ENCODE peak calls at places on chromosomes 5 and 9, in seven cellular contexts. One of them, this sample, is unnamed.

GRCh38 chr9:91589101-91589553 is 165.5 kb upstream of the NFIL3 start:
- DNase-seq in neuronal stem cell: no peak
- DNase-seq in neural progenitor cell: no peak
- DNase-seq in PC-3: no peak
- DNase-seq in GM12878: peak; percentile 1
- DNase-seq in MM.1S: no peak
- DNase-seq in GM23338: no peak
- DNase-seq in this sample: no peak

GRCh38 chr5:88145603-88146467 is 122.8 kb downstream of the TMEM161B start:
- DNase-seq in neuronal stem cell: peak; percentile 37
- DNase-seq in neural progenitor cell: peak; percentile 67
- DNase-seq in PC-3: no peak
- DNase-seq in GM12878: no peak
- DNase-seq in MM.1S: no peak
- DNase-seq in GM23338: peak; percentile 83
- DNase-seq in this sample: no peak

GRCh38 chr5:33260098-33260497 is 180.7 kb upstream of the TARS1 start:
- DNase-seq in neuronal stem cell: no peak
- DNase-seq in neural progenitor cell: no peak
- DNase-seq in PC-3: no peak
- DNase-seq in GM12878: no peak
- DNase-seq in MM.1S: no peak
- DNase-seq in GM23338: no peak
- DNase-seq in this sample: no peak

GRCh38 chr5:146475190-146475801 is 28.2 kb downstream of the TCERG1 start:
- DNase-seq in neuronal stem cell: no peak
- DNase-seq in neural progenitor cell: no peak
- DNase-seq in PC-3: peak; percentile 37
- DNase-seq in GM12878: no peak
- DNase-seq in MM.1S: no peak
- DNase-seq in GM23338: peak; percentile 11
- DNase-seq in this sample: peak; percentile 56

GRCh38 chr5:110590187-110590586 is 136.3 kb downstream of the TMEM232 start:
- DNase-seq in neuronal stem cell: no peak
- DNase-seq in neural progenitor cell: peak; percentile 40
- DNase-seq in PC-3: peak; percentile 52
- DNase-seq in GM12878: no peak
- DNase-seq in MM.1S: peak; percentile 41
- DNase-seq in GM23338: peak; percentile 64
- DNase-seq in this sample: peak; percentile 55

GRCh38 chr9:98132806-98133631 is 14.0 kb upstream of the TRIM14 start:
- DNase-seq in neuronal stem cell: peak; percentile 32
- DNase-seq in neural progenitor cell: peak; percentile 77
- DNase-seq in PC-3: no peak
- DNase-seq in GM12878: no peak
- DNase-seq in MM.1S: peak; percentile 51
- DNase-seq in GM23338: no peak
- DNase-seq in this sample: no peak

GRCh38 chr5:54570923-54571322 is 53.4 kb downstream of the SNX18 start:
- DNase-seq in neuronal stem cell: no peak
- DNase-seq in neural progenitor cell: no peak
- DNase-seq in PC-3: no peak
- DNase-seq in GM12878: no peak
- DNase-seq in MM.1S: no peak
- DNase-seq in GM23338: no peak
- DNase-seq in this sample: no peak

GRCh38 chr9:114155967-114156294 is 594 bp downstream of the COL27A1 start:
- DNase-seq in neuronal stem cell: no peak
- DNase-seq in neural progenitor cell: peak; percentile 75
- DNase-seq in PC-3: no peak
- DNase-seq in GM12878: no peak
- DNase-seq in MM.1S: no peak
- DNase-seq in GM23338: peak; percentile 63
- DNase-seq in this sample: no peak

GRCh38 chr9:116074658-116075057 is 78.9 kb upstream of the PAPPA start:
- DNase-seq in neuronal stem cell: no peak
- DNase-seq in neural progenitor cell: no peak
- DNase-seq in PC-3: peak; percentile 56
- DNase-seq in GM12878: no peak
- DNase-seq in MM.1S: no peak
- DNase-seq in GM23338: no peak
- DNase-seq in this sample: no peak

GRCh38 chr5:1253456-1254105 is 28.4 kb downstream of the SLC6A18 start:
- DNase-seq in neuronal stem cell: no peak
- DNase-seq in neural progenitor cell: no peak
- DNase-seq in PC-3: no peak
- DNase-seq in GM12878: no peak
- DNase-seq in MM.1S: no peak
- DNase-seq in GM23338: no peak
- DNase-seq in this sample: no peak

GRCh38 chr5:59416441-59416840 is 477.1 kb downstream of the PDE4D start:
- DNase-seq in neuronal stem cell: no peak
- DNase-seq in neural progenitor cell: no peak
- DNase-seq in PC-3: peak; percentile 32
- DNase-seq in GM12878: no peak
- DNase-seq in MM.1S: no peak
- DNase-seq in GM23338: no peak
- DNase-seq in this sample: no peak

GRCh38 chr9:110303136-110303535 is 34.5 kb downstream of the TXNDC8 start:
- DNase-seq in neuronal stem cell: no peak
- DNase-seq in neural progenitor cell: no peak
- DNase-seq in PC-3: no peak
- DNase-seq in GM12878: no peak
- DNase-seq in MM.1S: no peak
- DNase-seq in GM23338: no peak
- DNase-seq in this sample: no peak

GRCh38 chr5:58891971-58892343 is 309.1 kb downstream of the RAB3C start:
- DNase-seq in neuronal stem cell: no peak
- DNase-seq in neural progenitor cell: no peak
- DNase-seq in PC-3: no peak
- DNase-seq in GM12878: no peak
- DNase-seq in MM.1S: no peak
- DNase-seq in GM23338: no peak
- DNase-seq in this sample: no peak

GRCh38 chr5:81717221-81717620 is 33.7 kb downstream of the SSBP2 start:
- DNase-seq in neuronal stem cell: no peak
- DNase-seq in neural progenitor cell: no peak
- DNase-seq in PC-3: no peak
- DNase-seq in GM12878: no peak
- DNase-seq in MM.1S: no peak
- DNase-seq in GM23338: no peak
- DNase-seq in this sample: no peak

GRCh38 chr5:133400120-133400519 is 212.2 kb downstream of the FSTL4 start:
- DNase-seq in neuronal stem cell: no peak
- DNase-seq in neural progenitor cell: no peak
- DNase-seq in PC-3: no peak
- DNase-seq in GM12878: no peak
- DNase-seq in MM.1S: no peak
- DNase-seq in GM23338: no peak
- DNase-seq in this sample: no peak

GRCh38 chr9:115116620-115117284 is 1.2 kb downstream of the TNC start:
- DNase-seq in neuronal stem cell: no peak
- DNase-seq in neural progenitor cell: no peak
- DNase-seq in PC-3: peak; percentile 55
- DNase-seq in GM12878: no peak
- DNase-seq in MM.1S: no peak
- DNase-seq in GM23338: no peak
- DNase-seq in this sample: no peak

GRCh38 chr5:51810592-51810991 is 427.3 kb downstream of the ISL1 start:
- DNase-seq in neuronal stem cell: no peak
- DNase-seq in neural progenitor cell: no peak
- DNase-seq in PC-3: peak; percentile 88
- DNase-seq in GM12878: no peak
- DNase-seq in MM.1S: no peak
- DNase-seq in GM23338: no peak
- DNase-seq in this sample: no peak

GRCh38 chr9:21804791-21805190 is 2.4 kb downstream of the MTAP start:
- DNase-seq in neuronal stem cell: no peak
- DNase-seq in neural progenitor cell: no peak
- DNase-seq in PC-3: no peak
- DNase-seq in GM12878: no peak
- DNase-seq in MM.1S: no peak
- DNase-seq in GM23338: no peak
- DNase-seq in this sample: no peak
- H3K4me3 ChIP-seq in neuronal stem cell: no peak overlapping the region
- H3K4me3 ChIP-seq in neural progenitor cell: no peak overlapping the region
- H3K4me3 ChIP-seq in PC-3: peak overlapping the region; percentile 94
- H3K4me3 ChIP-seq in GM12878: no peak overlapping the region
- H3K4me3 ChIP-seq in MM.1S: no peak overlapping the region
- H3K4me3 ChIP-seq in GM23338: peak overlapping the region; percentile 94
- H3K4me3 ChIP-seq in this sample: peak overlapping the region; percentile 82

DNA sequence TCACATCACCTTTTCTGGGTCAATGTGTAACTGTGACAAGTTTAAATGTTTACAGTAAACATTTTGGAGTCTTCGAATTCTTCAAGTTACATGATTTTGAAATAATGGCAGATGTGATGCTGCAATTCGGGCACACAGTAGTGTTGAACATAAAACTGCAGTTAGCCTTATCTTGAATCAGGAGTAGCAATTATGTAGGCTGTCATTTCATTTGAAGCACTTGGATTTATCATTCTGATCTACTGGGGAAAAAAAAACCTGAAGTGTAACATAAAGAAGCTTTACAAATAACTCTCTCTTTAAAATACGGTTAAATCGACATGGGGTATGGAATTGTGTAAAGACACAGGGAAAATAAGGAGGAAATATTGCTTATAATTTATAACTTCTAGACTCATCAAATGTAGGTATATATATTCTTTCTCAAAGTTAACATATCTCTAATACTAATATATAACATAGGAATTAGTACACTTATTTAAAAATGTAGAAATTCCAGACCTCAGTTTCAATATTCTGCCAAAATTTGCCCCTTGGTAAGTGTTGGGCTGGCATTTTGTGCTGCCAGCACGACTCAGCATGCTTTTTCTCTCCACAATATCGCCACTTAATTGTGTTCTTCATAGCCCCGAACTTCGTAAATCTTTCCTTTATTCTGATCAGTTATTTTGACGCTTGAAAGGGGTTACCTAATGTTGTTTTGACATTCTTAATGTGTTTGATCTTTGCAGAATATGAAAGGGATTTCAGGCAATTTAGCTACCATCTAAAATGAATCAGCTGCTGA is 226.7 kb downstream of the PRR16 start:
- DNase-seq in neuronal stem cell: no peak
- DNase-seq in neural progenitor cell: no peak
- DNase-seq in PC-3: no peak
- DNase-seq in GM12878: no peak
- DNase-seq in MM.1S: no peak
- DNase-seq in GM23338: no peak
- DNase-seq in this sample: no peak
- H3K4me2 ChIP-seq in neuronal stem cell: no peak overlapping the region
- H3K4me2 ChIP-seq in neural progenitor cell: no peak overlapping the region
- H3K4me2 ChIP-seq in PC-3: no peak overlapping the region
- H3K4me2 ChIP-seq in GM12878: no peak overlapping the region
- H3K4me2 ChIP-seq in MM.1S: no peak overlapping the region
- H3K4me2 ChIP-seq in GM23338: peak overlapping the region; percentile 6
- H3K4me2 ChIP-seq in this sample: no peak overlapping the region

GRCh38 chr5:117803533-117803932 is 1184.8 kb downstream of the DTWD2 start:
- DNase-seq in neuronal stem cell: no peak
- DNase-seq in neural progenitor cell: no peak
- DNase-seq in PC-3: no peak
- DNase-seq in GM12878: no peak
- DNase-seq in MM.1S: no peak
- DNase-seq in GM23338: no peak
- DNase-seq in this sample: no peak

GRCh38 chr5:117809251-117809650 is 1179.1 kb downstream of the DTWD2 start:
- DNase-seq in neuronal stem cell: no peak
- DNase-seq in neural progenitor cell: no peak
- DNase-seq in PC-3: no peak
- DNase-seq in GM12878: no peak
- DNase-seq in MM.1S: no peak
- DNase-seq in GM23338: no peak
- DNase-seq in this sample: no peak

GRCh38 chr5:117800261-117800660 is 1188.1 kb downstream of the DTWD2 start:
- DNase-seq in neuronal stem cell: no peak
- DNase-seq in neural progenitor cell: no peak
- DNase-seq in PC-3: no peak
- DNase-seq in GM12878: no peak
- DNase-seq in MM.1S: no peak
- DNase-seq in GM23338: no peak
- DNase-seq in this sample: no peak

GRCh38 chr5:117801583-117801982 is 1186.8 kb downstream of the DTWD2 start:
- DNase-seq in neuronal stem cell: no peak
- DNase-seq in neural progenitor cell: no peak
- DNase-seq in PC-3: no peak
- DNase-seq in GM12878: no peak
- DNase-seq in MM.1S: peak; percentile 10
- DNase-seq in GM23338: no peak
- DNase-seq in this sample: no peak

GRCh38 chr5:117805058-117805457 is 1183.3 kb downstream of the DTWD2 start:
- DNase-seq in neuronal stem cell: no peak
- DNase-seq in neural progenitor cell: no peak
- DNase-seq in PC-3: no peak
- DNase-seq in GM12878: no peak
- DNase-seq in MM.1S: no peak
- DNase-seq in GM23338: peak; percentile 66
- DNase-seq in this sample: no peak
- H3K4me3 ChIP-seq in neuronal stem cell: no peak overlapping the region
- H3K4me3 ChIP-seq in neural progenitor cell: no peak overlapping the region
- H3K4me3 ChIP-seq in PC-3: no peak overlapping the region
- H3K4me3 ChIP-seq in GM12878: no peak overlapping the region
- H3K4me3 ChIP-seq in MM.1S: no peak overlapping the region
- H3K4me3 ChIP-seq in GM23338: no peak overlapping the region
- H3K4me3 ChIP-seq in this sample: no peak overlapping the region

GRCh38 chr9:101311759-101312420 is 72.9 kb downstream of the BAAT start:
- DNase-seq in neuronal stem cell: peak; percentile 72
- DNase-seq in neural progenitor cell: peak; percentile 89
- DNase-seq in PC-3: peak; percentile 78
- DNase-seq in GM12878: peak; percentile 23
- DNase-seq in MM.1S: peak; percentile 83
- DNase-seq in GM23338: peak; percentile 96
- DNase-seq in this sample: peak; percentile 91

GRCh38 chr9:101309139-101309538 is 75.7 kb downstream of the BAAT start:
- DNase-seq in neuronal stem cell: no peak
- DNase-seq in neural progenitor cell: no peak
- DNase-seq in PC-3: no peak
- DNase-seq in GM12878: no peak
- DNase-seq in MM.1S: no peak
- DNase-seq in GM23338: no peak
- DNase-seq in this sample: no peak

GRCh38 chr9:101317735-101318134 is 67.1 kb downstream of the BAAT start:
- DNase-seq in neuronal stem cell: no peak
- DNase-seq in neural progenitor cell: no peak
- DNase-seq in PC-3: no peak
- DNase-seq in GM12878: no peak
- DNase-seq in MM.1S: no peak
- DNase-seq in GM23338: no peak
- DNase-seq in this sample: no peak

GRCh38 chr9:101312661-101313060 is 72.1 kb downstream of the BAAT start:
- DNase-seq in neuronal stem cell: no peak
- DNase-seq in neural progenitor cell: no peak
- DNase-seq in PC-3: no peak
- DNase-seq in GM12878: no peak
- DNase-seq in MM.1S: no peak
- DNase-seq in GM23338: no peak
- DNase-seq in this sample: no peak

DNA sequence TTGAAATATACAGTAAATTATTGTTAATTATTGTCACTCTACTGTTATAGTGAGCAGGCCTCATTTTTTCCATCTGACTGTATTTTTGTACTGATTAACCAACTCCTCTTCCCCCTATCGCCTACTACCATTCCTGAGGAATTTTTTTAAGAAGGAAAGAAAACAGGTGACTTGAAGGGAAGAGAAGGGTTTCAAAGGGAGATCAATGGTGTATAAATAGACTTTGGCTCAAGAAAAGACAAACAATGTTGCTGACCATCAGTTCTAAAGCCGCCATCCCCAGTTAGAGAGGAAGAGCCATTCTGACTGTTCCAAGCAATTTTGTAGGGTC is 69.7 kb downstream of the BAAT start:
- DNase-seq in neuronal stem cell: no peak
- DNase-seq in neural progenitor cell: no peak
- DNase-seq in PC-3: no peak
- DNase-seq in GM12878: no peak
- DNase-seq in MM.1S: no peak
- DNase-seq in GM23338: no peak
- DNase-seq in this sample: no peak
- H3K4me2 ChIP-seq in neuronal stem cell: no peak overlapping the region
- H3K4me2 ChIP-seq in neural progenitor cell: no peak overlapping the region
- H3K4me2 ChIP-seq in PC-3: no peak overlapping the region
- H3K4me2 ChIP-seq in GM12878: no peak overlapping the region
- H3K4me2 ChIP-seq in MM.1S: no peak overlapping the region
- H3K4me2 ChIP-seq in GM23338: no peak overlapping the region
- H3K4me2 ChIP-seq in this sample: no peak overlapping the region